ENCODE peak calls at places on chromosome 16, in four cellular contexts. One of them, this sample, is unnamed.

GRCh38 chr16:1712791-1713261 is 6.8 kb downstream of the MAPK8IP3 start:
- DNase-seq in CD4-positive, alpha-beta T cell: no peak
- DNase-seq in cardiac muscle cell: no peak
- DNase-seq in fibroblast of villous mesenchyme: peak
- DNase-seq in this sample: no peak

GRCh38 chr16:676565-677297 is 1.3 kb downstream of the RHBDL1 start:
- DNase-seq in fibroblast of villous mesenchyme: no peak
- DNase-seq in cardiac muscle cell: no peak
- DNase-seq in CD4-positive, alpha-beta T cell: peak
- DNase-seq in this sample: no peak

GRCh38 chr16:89921699-89922476 is 1.3 kb upstream of the TUBB3 start:
- DNase-seq in cardiac muscle cell: peak
- DNase-seq in CD4-positive, alpha-beta T cell: no peak
- DNase-seq in fibroblast of villous mesenchyme: peak
- DNase-seq in this sample: peak

GRCh38 chr16:78988361-78988992 is 612.1 kb downstream of the MAF start:
- DNase-seq in fibroblast of villous mesenchyme: no peak
- DNase-seq in cardiac muscle cell: no peak
- DNase-seq in CD4-positive, alpha-beta T cell: no peak
- DNase-seq in this sample: no peak

GRCh38 chr16:79758615-79759346 is 158.2 kb upstream of the MAF start:
- DNase-seq in CD4-positive, alpha-beta T cell: no peak
- DNase-seq in cardiac muscle cell: no peak
- DNase-seq in fibroblast of villous mesenchyme: no peak
- DNase-seq in this sample: no peak

GRCh38 chr16:77833906-77834599 is 45.7 kb downstream of the VAT1L start:
- DNase-seq in cardiac muscle cell: no peak
- DNase-seq in fibroblast of villous mesenchyme: peak
- DNase-seq in CD4-positive, alpha-beta T cell: no peak
- DNase-seq in this sample: no peak

GRCh38 chr16:80751167-80751566 is 53.2 kb downstream of the CDYL2 start:
- DNase-seq in cardiac muscle cell: no peak
- DNase-seq in CD4-positive, alpha-beta T cell: no peak
- DNase-seq in fibroblast of villous mesenchyme: peak
- DNase-seq in this sample: no peak

GRCh38 chr16:78738557-78738956 is 639.1 kb downstream of the WWOX start:
- DNase-seq in cardiac muscle cell: no peak
- DNase-seq in fibroblast of villous mesenchyme: no peak
- DNase-seq in CD4-positive, alpha-beta T cell: no peak
- DNase-seq in this sample: no peak

GRCh38 chr16:9186061-9186460 is 94.6 kb downstream of the HAPSTR1 start:
- DNase-seq in cardiac muscle cell: no peak
- DNase-seq in fibroblast of villous mesenchyme: no peak
- DNase-seq in CD4-positive, alpha-beta T cell: no peak
- DNase-seq in this sample: no peak

GRCh38 chr16:78106659-78107058 is 7.2 kb downstream of the WWOX start:
- DNase-seq in cardiac muscle cell: peak
- DNase-seq in fibroblast of villous mesenchyme: no peak
- DNase-seq in CD4-positive, alpha-beta T cell: no peak
- DNase-seq in this sample: no peak

GRCh38 chr16:10984509-10984908 is 40.1 kb downstream of the CLEC16A start:
- DNase-seq in CD4-positive, alpha-beta T cell: no peak
- DNase-seq in cardiac muscle cell: no peak
- DNase-seq in fibroblast of villous mesenchyme: peak
- DNase-seq in this sample: no peak

GRCh38 chr16:88686062-88686438 is 257 bp downstream of the SNAI3 start:
- DNase-seq in CD4-positive, alpha-beta T cell: peak
- DNase-seq in fibroblast of villous mesenchyme: no peak
- DNase-seq in cardiac muscle cell: no peak
- DNase-seq in this sample: no peak

GRCh38 chr16:79379083-79379482 is 221.5 kb downstream of the MAF start:
- DNase-seq in CD4-positive, alpha-beta T cell: no peak
- DNase-seq in cardiac muscle cell: no peak
- DNase-seq in fibroblast of villous mesenchyme: no peak
- DNase-seq in this sample: no peak

GRCh38 chr16:82439678-82440293 is 187.0 kb upstream of the CDH13 start:
- DNase-seq in CD4-positive, alpha-beta T cell: no peak
- DNase-seq in fibroblast of villous mesenchyme: peak
- DNase-seq in cardiac muscle cell: peak
- DNase-seq in this sample: no peak
- TF ChIP-seq CTCF in CD4-positive, alpha-beta T cell: no peak
- TF ChIP-seq CTCF in fibroblast of villous mesenchyme: peak
- TF ChIP-seq CTCF in cardiac muscle cell: peak
- TF ChIP-seq CTCF in this sample: peak

GRCh38 chr16:85164838-85165516 is 52.7 kb upstream of the CIBAR2 start:
- DNase-seq in fibroblast of villous mesenchyme: no peak
- DNase-seq in CD4-positive, alpha-beta T cell: no peak
- DNase-seq in cardiac muscle cell: no peak
- DNase-seq in this sample: no peak

GRCh38 chr16:85159226-85159980 is 47.1 kb upstream of the CIBAR2 start:
- DNase-seq in cardiac muscle cell: no peak
- DNase-seq in fibroblast of villous mesenchyme: no peak
- DNase-seq in CD4-positive, alpha-beta T cell: no peak
- DNase-seq in this sample: no peak

GRCh38 chr16:85165781-85166180 is 53.5 kb upstream of the CIBAR2 start:
- DNase-seq in cardiac muscle cell: no peak
- DNase-seq in fibroblast of villous mesenchyme: no peak
- DNase-seq in CD4-positive, alpha-beta T cell: no peak
- DNase-seq in this sample: no peak

GRCh38 chr16:85163278-85164112 is 51.2 kb upstream of the CIBAR2 start:
- DNase-seq in fibroblast of villous mesenchyme: no peak
- DNase-seq in CD4-positive, alpha-beta T cell: no peak
- DNase-seq in cardiac muscle cell: no peak
- DNase-seq in this sample: no peak

GRCh38 chr16:85162478-85163277 is 50.4 kb upstream of the CIBAR2 start:
- DNase-seq in fibroblast of villous mesenchyme: peak
- DNase-seq in cardiac muscle cell: no peak
- DNase-seq in CD4-positive, alpha-beta T cell: no peak
- DNase-seq in this sample: no peak
- TF ChIP-seq CTCF in fibroblast of villous mesenchyme: no peak
- TF ChIP-seq CTCF in cardiac muscle cell: no peak
- TF ChIP-seq CTCF in CD4-positive, alpha-beta T cell: no peak
- TF ChIP-seq CTCF in this sample: no peak

GRCh38 chr16:57048095-57048494 is 44.3 kb upstream of the CPNE2 start:
- DNase-seq in cardiac muscle cell: no peak
- DNase-seq in CD4-positive, alpha-beta T cell: no peak
- DNase-seq in fibroblast of villous mesenchyme: no peak
- DNase-seq in this sample: no peak
- TF ChIP-seq CTCF in cardiac muscle cell: no peak
- TF ChIP-seq CTCF in CD4-positive, alpha-beta T cell: no peak
- TF ChIP-seq CTCF in fibroblast of villous mesenchyme: no peak
- TF ChIP-seq CTCF in this sample: no peak

GRCh38 chr16:21949713-21950260 is 3.4 kb upstream of the UQCRC2 start:
- DNase-seq in fibroblast of villous mesenchyme: no peak
- DNase-seq in cardiac muscle cell: no peak
- DNase-seq in CD4-positive, alpha-beta T cell: no peak
- DNase-seq in this sample: no peak

GRCh38 chr16:21952040-21952792 is 945 bp upstream of the UQCRC2 start:
- DNase-seq in CD4-positive, alpha-beta T cell: peak
- DNase-seq in cardiac muscle cell: peak
- DNase-seq in fibroblast of villous mesenchyme: peak
- DNase-seq in this sample: peak

GRCh38 chr16:21952793-21953540 is at the start of gene UQCRC2:
- DNase-seq in CD4-positive, alpha-beta T cell: peak
- DNase-seq in cardiac muscle cell: peak
- DNase-seq in fibroblast of villous mesenchyme: peak
- DNase-seq in this sample: peak

GRCh38 chr16:21953541-21953902 is 361 bp downstream of the UQCRC2 start:
- DNase-seq in cardiac muscle cell: no peak
- DNase-seq in CD4-positive, alpha-beta T cell: no peak
- DNase-seq in fibroblast of villous mesenchyme: no peak
- DNase-seq in this sample: no peak

GRCh38 chr16:21950782-21951521 is 2.2 kb upstream of the UQCRC2 start:
- DNase-seq in cardiac muscle cell: peak
- DNase-seq in fibroblast of villous mesenchyme: peak
- DNase-seq in CD4-positive, alpha-beta T cell: peak
- DNase-seq in this sample: no peak
- TF ChIP-seq CTCF in cardiac muscle cell: peak
- TF ChIP-seq CTCF in fibroblast of villous mesenchyme: peak
- TF ChIP-seq CTCF in CD4-positive, alpha-beta T cell: peak
- TF ChIP-seq CTCF in this sample: peak

DNA sequence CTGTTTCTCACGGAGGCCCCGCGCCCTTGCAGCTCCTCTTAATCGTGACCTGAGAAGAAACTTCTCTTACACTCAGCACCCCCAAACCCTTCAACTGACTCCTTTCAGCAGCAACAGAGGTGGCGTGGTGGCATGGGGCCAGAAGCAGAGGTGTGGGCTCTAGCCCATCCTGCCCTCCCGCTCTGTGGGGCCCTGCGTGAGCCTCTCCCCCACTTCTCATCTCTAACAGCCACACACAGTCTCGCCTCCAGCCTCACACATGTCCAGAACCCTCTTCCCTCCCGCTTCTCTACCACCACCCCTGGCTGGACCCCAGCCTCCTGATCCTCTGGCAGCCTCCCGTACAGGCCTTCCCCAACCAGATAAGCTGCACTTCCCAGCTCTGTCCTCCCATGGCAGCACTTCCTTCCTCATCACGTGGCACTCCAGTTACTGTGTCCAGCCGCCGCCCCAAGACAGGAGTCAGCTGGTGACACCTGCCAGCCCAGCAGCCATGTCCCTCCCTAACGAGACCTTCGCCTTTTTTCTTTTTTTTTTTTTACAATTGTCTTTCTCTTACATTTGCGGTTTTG is 30.5 kb downstream of the NSMCE1 start:
- DNase-seq in CD4-positive, alpha-beta T cell: peak
- DNase-seq in cardiac muscle cell: no peak
- DNase-seq in fibroblast of villous mesenchyme: no peak
- DNase-seq in this sample: no peak
- TF ChIP-seq CTCF in CD4-positive, alpha-beta T cell: no peak
- TF ChIP-seq CTCF in cardiac muscle cell: no peak
- TF ChIP-seq CTCF in fibroblast of villous mesenchyme: no peak
- TF ChIP-seq CTCF in this sample: no peak

DNA sequence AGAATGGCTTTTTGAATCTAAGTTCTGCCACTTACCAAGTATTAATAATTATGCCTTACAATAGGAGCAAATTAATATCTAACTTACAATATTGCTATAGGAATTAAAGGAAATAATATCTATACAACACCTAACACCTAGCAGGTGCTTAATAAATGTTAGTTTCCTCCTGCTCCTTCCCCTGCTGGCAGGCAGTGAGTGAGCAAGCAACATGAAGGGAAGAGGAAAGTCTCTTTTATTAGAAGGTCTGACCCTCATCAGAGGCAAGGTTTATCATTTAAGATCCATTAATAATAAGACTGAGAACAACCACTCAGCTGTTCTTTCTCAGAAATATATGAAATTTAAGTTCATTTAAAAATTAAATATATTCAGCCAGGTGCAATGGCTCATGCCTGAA is 6.7 kb upstream of the DYNC1LI2 start:
- DNase-seq in CD4-positive, alpha-beta T cell: no peak
- DNase-seq in fibroblast of villous mesenchyme: no peak
- DNase-seq in cardiac muscle cell: no peak
- DNase-seq in this sample: no peak
- TF ChIP-seq CTCF in CD4-positive, alpha-beta T cell: no peak
- TF ChIP-seq CTCF in fibroblast of villous mesenchyme: no peak
- TF ChIP-seq CTCF in cardiac muscle cell: no peak
- TF ChIP-seq CTCF in this sample: peak

DNA sequence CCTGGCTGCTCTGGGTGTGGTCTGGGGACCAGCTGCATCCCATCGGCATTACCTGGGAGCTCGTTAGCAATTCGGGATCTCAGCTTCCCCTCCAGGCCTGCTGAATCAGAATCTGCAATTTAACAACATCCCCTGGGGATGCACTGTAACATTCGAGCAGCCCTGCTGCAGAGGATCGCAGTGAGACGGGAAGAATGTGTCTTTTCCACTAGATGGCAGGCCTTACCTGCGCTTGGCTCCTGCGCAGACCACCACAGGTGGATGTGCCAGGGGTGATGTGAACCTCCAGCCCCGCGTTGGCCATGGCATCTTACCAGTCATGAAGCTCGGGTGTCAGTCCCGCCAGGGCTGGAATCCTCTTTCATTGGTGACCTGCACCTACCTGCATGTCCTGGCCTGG is 209.9 kb downstream of the PRKCB start:
- DNase-seq in CD4-positive, alpha-beta T cell: no peak
- DNase-seq in fibroblast of villous mesenchyme: no peak
- DNase-seq in cardiac muscle cell: peak
- DNase-seq in this sample: peak
- TF ChIP-seq CTCF in CD4-positive, alpha-beta T cell: no peak
- TF ChIP-seq CTCF in fibroblast of villous mesenchyme: no peak
- TF ChIP-seq CTCF in cardiac muscle cell: peak
- TF ChIP-seq CTCF in this sample: peak

GRCh38 chr16:67399218-67399733 is 6.0 kb upstream of the TPPP3 start:
- DNase-seq in CD4-positive, alpha-beta T cell: peak
- DNase-seq in cardiac muscle cell: peak
- DNase-seq in fibroblast of villous mesenchyme: peak
- DNase-seq in this sample: peak
- TF ChIP-seq CTCF in CD4-positive, alpha-beta T cell: peak
- TF ChIP-seq CTCF in cardiac muscle cell: peak
- TF ChIP-seq CTCF in fibroblast of villous mesenchyme: peak
- TF ChIP-seq CTCF in this sample: peak

GRCh38 chr16:4270595-4270994 is 2.2 kb downstream of the TFAP4 start:
- DNase-seq in cardiac muscle cell: no peak
- DNase-seq in CD4-positive, alpha-beta T cell: no peak
- DNase-seq in fibroblast of villous mesenchyme: no peak
- DNase-seq in this sample: no peak

GRCh38 chr16:4270091-4270490 is 2.7 kb downstream of the TFAP4 start:
- DNase-seq in fibroblast of villous mesenchyme: no peak
- DNase-seq in cardiac muscle cell: no peak
- DNase-seq in CD4-positive, alpha-beta T cell: no peak
- DNase-seq in this sample: no peak

GRCh38 chr16:4273858-4274291 is 1.1 kb upstream of the TFAP4 start:
- DNase-seq in CD4-positive, alpha-beta T cell: peak
- DNase-seq in fibroblast of villous mesenchyme: peak
- DNase-seq in cardiac muscle cell: peak
- DNase-seq in this sample: no peak

GRCh38 chr16:4272114-4272954 is 489 bp downstream of the TFAP4 start:
- DNase-seq in cardiac muscle cell: peak
- DNase-seq in fibroblast of villous mesenchyme: peak
- DNase-seq in CD4-positive, alpha-beta T cell: peak
- DNase-seq in this sample: peak

DNA sequence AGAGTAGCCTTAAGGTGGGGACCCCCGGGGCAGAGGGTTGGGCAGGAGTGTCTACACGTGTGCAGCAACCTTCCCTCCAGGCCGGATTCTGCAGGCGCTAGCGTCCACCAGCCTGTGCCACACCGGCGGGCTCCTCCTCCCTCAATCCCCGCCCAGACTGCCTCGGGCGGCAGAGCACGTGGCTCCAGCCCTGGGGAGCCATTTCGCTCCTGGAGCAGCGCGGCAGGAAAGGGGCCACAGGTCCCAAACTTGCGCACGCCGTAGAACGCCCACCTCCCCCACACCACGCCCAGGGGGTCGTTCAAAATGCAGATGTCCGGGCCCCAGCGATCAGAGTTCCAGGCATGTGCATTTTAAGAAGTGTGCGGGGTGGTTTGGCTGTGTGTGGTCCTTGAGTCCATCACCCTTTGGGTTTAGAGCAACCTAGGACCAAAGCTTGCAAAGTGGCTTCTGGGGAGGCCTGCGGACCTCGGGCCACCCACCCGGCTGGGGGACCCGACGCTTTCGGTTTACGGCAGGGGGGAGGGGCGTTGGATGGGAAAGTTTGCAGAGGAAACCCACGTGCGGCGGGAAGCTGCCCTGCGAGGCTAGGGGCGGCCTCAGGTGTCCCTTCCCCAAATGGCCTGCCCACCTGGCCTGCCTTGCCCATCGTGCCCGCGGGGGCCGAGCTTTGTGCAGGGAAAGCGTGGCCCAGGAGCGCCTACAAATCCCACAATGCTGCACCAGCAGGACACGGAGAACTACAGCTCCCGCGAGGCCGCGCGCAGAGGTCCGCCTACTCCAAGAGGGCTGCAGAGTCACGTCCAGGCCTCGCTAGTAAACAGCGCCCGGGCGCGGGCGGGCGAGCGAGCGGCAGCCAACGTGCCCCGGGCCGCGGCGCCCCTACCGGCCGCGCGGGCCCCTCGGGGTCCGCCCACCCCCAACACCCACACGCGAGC is 1.4 kb downstream of the TFAP4 start:
- DNase-seq in cardiac muscle cell: peak
- DNase-seq in fibroblast of villous mesenchyme: peak
- DNase-seq in CD4-positive, alpha-beta T cell: peak
- DNase-seq in this sample: peak
- TF ChIP-seq CTCF in cardiac muscle cell: no peak
- TF ChIP-seq CTCF in fibroblast of villous mesenchyme: no peak
- TF ChIP-seq CTCF in CD4-positive, alpha-beta T cell: no peak
- TF ChIP-seq CTCF in this sample: peak